ENCODE peak calls at places on chromosome 16, in six cellular contexts. O, W, X, K, J and S are unnamed samples.

GRCh38 chr16:48558269-48558915 is 51.6 kb downstream of the N4BP1 start:
- DNase-seq in O (peak; percentile 26), W (peak; percentile 36), X (no peak), K (no peak), J (no peak), S (no peak)

GRCh38 chr16:85473909-85474640 is 139.0 kb upstream of the GSE1 start:
- DNase-seq in O (peak; percentile 42), W (no peak), X (no peak), K (no peak), J (no peak), S (peak; percentile 86)

GRCh38 chr16:27204232-27204915 is 1.0 kb downstream of the KDM8 start:
- DNase-seq in O (no peak), W (no peak), X (no peak), K (no peak), J (no peak), S (no peak)

GRCh38 chr16:85437161-85438052 is 175.7 kb upstream of the GSE1 start:
- DNase-seq in O (peak; percentile 61), W (peak; percentile 28), X (no peak), K (no peak), J (no peak), S (no peak)

GRCh38 chr16:66878067-66878466 is 2.2 kb upstream of the PDP2 start:
- DNase-seq in O (no peak), W (no peak), X (no peak), K (no peak), J (peak; percentile 95), S (no peak)

GRCh38 chr16:781346-782010 is 6.7 kb downstream of the RPUSD1 start:
- DNase-seq in O (no peak), W (no peak), X (no peak), K (no peak), J (no peak), S (no peak)

GRCh38 chr16:15897834-15898254 is 9.4 kb upstream of the CEP20 start:
- DNase-seq in O (no peak), W (peak; percentile 77), X (no peak), K (no peak), J (peak; percentile 80), S (no peak)

GRCh38 chr16:27890006-27890405 is 173.5 kb downstream of the GSG1L start:
- DNase-seq in O (no peak), W (no peak), X (no peak), K (no peak), J (no peak), S (no peak)

GRCh38 chr16:30356401-30357084 is 1.4 kb upstream of the CD2BP2 start:
- DNase-seq in O (no peak), W (no peak), X (no peak), K (no peak), J (no peak), S (no peak)

GRCh38 chr16:30434852-30435251 is 5.0 kb upstream of the DCTPP1 start:
- DNase-seq in O (no peak), W (peak; percentile 76), X (no peak), K (no peak), J (no peak), S (no peak)

GRCh38 chr16:46947900-46948547 is 25.4 kb downstream of the DNAJA2 start:
- DNase-seq in O (peak; percentile 30), W (peak; percentile 33), X (no peak), K (no peak), J (peak; percentile 65), S (peak; percentile 54)

GRCh38 chr16:82665025-82665424 is 38.3 kb downstream of the CDH13 start:
- DNase-seq in O (no peak), W (no peak), X (no peak), K (no peak), J (no peak), S (no peak)

GRCh38 chr16:49696414-49697101 is 159.4 kb downstream of the ZNF423 start:
- DNase-seq in O (peak; percentile 97), W (no peak), X (no peak), K (no peak), J (no peak), S (peak; percentile 91)

GRCh38 chr16:49698931-49699715 is 156.8 kb downstream of the ZNF423 start:
- DNase-seq in O (peak; percentile 27), W (no peak), X (no peak), K (no peak), J (no peak), S (no peak)

GRCh38 chr16:49698416-49698815 is 157.5 kb downstream of the ZNF423 start:
- DNase-seq in O (peak; percentile 74), W (no peak), X (no peak), K (no peak), J (no peak), S (no peak)

GRCh38 chr16:49695782-49696413 is 160.0 kb downstream of the ZNF423 start:
- DNase-seq in O (no peak), W (no peak), X (no peak), K (no peak), J (no peak), S (no peak)

DNA sequence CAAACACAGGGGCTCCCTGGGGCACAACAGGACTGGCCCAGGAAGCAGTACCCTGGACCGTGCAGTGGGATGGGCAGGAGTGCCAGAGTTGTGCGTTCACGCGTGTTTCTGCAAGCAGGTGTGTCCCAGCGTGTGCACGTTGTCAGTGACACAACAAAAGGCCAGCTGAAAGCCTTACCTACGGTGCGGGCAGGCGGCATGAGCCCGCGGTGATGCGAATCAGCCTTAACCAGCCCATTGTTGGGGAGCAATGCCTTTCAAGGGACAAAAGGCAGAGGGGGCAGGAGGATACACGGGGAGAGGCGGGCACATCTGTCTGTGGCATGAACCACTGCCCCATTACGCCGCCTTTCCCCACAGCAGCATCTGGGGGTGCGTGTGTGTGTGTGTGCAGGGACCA is 158.3 kb downstream of the ZNF423 start:
- DNase-seq in O (no peak), W (no peak), X (no peak), K (no peak), J (no peak), S (no peak)
- H3K36me3 ChIP-seq in O (no peaks in the 10 kb centered on the region), W (no peaks in the 10 kb centered on the region), X (no peaks in the 10 kb centered on the region), K (no peaks in the 10 kb centered on the region), J (no peaks in the 10 kb centered on the region), S (no peaks in the 10 kb centered on the region)

GRCh38 chr16:87465306-87465705 is 27.5 kb downstream of the ZCCHC14 start:
- DNase-seq in O (no peak), W (peak; percentile 82), X (peak; percentile 96), K (no peak), J (no peak), S (no peak)

GRCh38 chr16:87464691-87465300 is 28.0 kb downstream of the ZCCHC14 start:
- DNase-seq in O (no peak), W (peak; percentile 66), X (peak; percentile 94), K (no peak), J (no peak), S (no peak)

GRCh38 chr16:87461466-87461975 is 31.3 kb downstream of the ZCCHC14 start:
- DNase-seq in O (peak; percentile 98), W (peak; percentile 94), X (peak; percentile 93), K (peak; percentile 87), J (peak; percentile 58), S (peak; percentile 95)

GRCh38 chr16:87466975-87467501 is 25.8 kb downstream of the ZCCHC14 start:
- DNase-seq in O (no peak), W (no peak), X (no peak), K (no peak), J (no peak), S (no peak)

GRCh38 chr16:87463722-87464690 is 28.8 kb downstream of the ZCCHC14 start:
- DNase-seq in O (no peak), W (peak; percentile 42), X (no peak), K (no peak), J (no peak), S (no peak)
- H3K4me3 ChIP-seq in O (no peak overlapping the region), W (no peak overlapping the region), X (peak overlapping the region; percentile 35), K (no peak overlapping the region), J (no peak overlapping the region), S (no peak overlapping the region)

DNA sequence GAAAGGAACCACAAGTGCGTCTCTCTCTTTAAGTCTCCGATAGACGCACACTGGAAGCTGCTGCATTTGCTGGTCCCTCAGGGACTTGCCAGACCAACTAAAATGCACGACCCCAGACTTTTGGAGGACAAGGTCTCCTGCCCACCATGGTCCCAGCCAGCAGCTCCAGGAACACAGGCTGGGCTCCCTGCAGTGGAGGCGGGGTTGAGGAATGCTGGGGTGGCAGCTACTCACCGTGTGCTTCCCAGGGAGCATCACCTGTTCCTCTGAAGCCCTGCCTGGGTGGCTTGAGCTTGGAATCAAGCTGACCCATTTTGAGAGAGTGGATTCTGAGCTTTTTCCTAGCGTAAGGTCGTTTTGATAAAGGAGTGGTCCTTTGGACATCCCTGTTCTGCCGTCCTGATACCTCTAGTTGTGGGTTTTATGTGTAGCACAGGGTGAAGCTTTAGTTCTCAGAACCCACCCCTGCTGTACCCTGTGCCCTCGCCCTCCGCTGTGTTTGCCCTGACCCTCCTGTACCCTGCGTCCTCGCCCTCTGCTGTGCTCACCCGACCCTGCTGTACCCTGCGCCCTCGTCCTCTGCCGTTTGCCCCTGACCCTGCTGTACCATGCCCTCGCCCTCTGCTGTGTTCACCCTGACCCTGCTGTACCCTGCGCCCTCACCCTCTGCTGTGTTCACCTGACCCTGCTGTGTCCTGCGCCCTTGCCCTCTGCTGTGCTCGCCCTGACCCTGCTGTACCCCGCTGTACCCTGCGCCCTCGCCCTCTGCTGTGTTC is 11.0 kb downstream of the ZNF276 start:
- DNase-seq in O (no peak), W (no peak), X (no peak), K (no peak), J (no peak), S (no peak)
- H3K36me3 ChIP-seq in O (peaks cover 6% of the 10 kb centered on the region), W (peaks cover 47% of the 10 kb centered on the region), X (peaks cover 100% of the 10 kb centered on the region), K (peaks cover 5% of the 10 kb centered on the region), J (no peaks in the 10 kb centered on the region), S (peaks cover 6% of the 10 kb centered on the region)

GRCh38 chr16:88381820-88382451 is 823 bp upstream of the ZNF469 start:
- DNase-seq in O (no peak), W (no peak), X (no peak), K (no peak), J (no peak), S (peak; percentile 86)
- H3K4me3 ChIP-seq in O (no peak overlapping the region), W (no peak overlapping the region), X (no peak overlapping the region), K (no peak overlapping the region), J (no peak overlapping the region), S (no peak overlapping the region)

DNA sequence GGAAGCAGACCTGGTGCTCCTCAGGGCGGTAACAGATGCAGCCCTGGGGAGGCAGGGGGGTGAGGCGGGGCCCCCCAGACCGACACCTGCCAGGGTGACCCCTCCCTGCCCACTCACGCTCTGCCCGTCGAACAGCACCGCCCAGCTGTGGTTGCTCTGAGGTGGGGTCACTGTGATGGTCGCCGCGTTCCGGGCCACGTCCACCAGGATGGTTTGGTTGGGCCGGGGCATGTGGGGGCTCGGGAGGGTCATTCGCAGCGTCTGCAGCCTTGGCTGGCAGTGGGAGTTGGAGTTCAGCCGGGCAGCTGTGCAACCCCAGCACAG is 692 bp downstream of the BRICD5 start:
- DNase-seq in O (no peak), W (no peak), X (no peak), K (no peak), J (no peak), S (no peak)
- H3K36me3 ChIP-seq in O (peaks cover 6% of the 10 kb centered on the region), W (peaks cover 18% of the 10 kb centered on the region), X (peaks cover 45% of the 10 kb centered on the region), K (peaks cover 3% of the 10 kb centered on the region), J (no peaks in the 10 kb centered on the region), S (peaks cover 24% of the 10 kb centered on the region)

DNA sequence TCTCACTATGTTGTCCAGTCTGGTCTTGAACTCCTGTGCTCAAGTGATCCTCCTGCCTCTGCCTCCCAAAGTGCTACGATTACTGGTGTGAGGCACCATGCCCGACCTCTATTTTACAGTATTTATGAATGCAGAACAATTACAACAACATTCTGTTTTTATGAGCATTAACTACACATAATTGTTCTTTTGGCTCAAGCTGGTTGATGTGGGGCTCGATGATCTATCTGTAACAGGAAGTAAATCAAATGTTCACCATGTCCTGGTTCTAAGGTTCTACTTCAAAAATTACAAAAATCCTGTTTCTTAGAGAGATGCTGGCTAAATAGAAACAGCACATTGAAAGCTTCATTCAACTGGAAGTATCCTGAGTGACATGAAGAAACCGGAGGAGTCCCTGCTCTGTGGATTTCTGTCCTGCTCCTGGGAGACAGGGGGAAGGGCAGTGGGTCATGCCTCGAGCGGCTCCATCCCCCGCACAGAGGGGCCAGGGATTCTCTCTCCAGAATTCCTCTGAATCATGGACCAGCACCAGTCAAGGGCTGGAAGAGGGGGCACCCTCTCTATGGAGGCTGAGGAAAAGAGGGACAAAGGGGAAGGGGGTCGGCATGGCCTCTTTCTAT is 31.5 kb downstream of the FA2H start:
- DNase-seq in O (no peak), W (no peak), X (no peak), K (no peak), J (no peak), S (peak; percentile 56)
- H3K4me3 ChIP-seq in O (no peak overlapping the region), W (no peak overlapping the region), X (no peak overlapping the region), K (peak overlapping the region; percentile 0), J (no peak overlapping the region), S (no peak overlapping the region)